ENCODE peak calls at places on chromosomes 6 and 20, in ten cellular contexts. Z, I, P, A, T, J, O, D, Y and S are unnamed samples.

GRCh38 chr6:5469101-5469846 is 208.0 kb downstream of the FARS2 start:
- DNase-seq in Z (no peak), I (no peak), P (peak), A (no peak), T (no peak), J (no peak), O (no peak), D (no peak), Y (no peak), S (no peak)

GRCh38 chr20:62313021-62313420 is 10.2 kb downstream of the ADRM1 start:
- DNase-seq in Z (no peak), I (no peak), P (no peak), A (no peak), T (no peak), J (no peak), O (no peak), D (no peak), Y (no peak), S (no peak)

GRCh38 chr6:15073883-15074465 is 171.9 kb upstream of the JARID2 start:
- DNase-seq in Z (no peak), I (no peak), P (no peak), A (no peak), T (no peak), J (no peak), O (no peak), D (no peak), Y (no peak), S (no peak)

GRCh38 chr6:67287566-67287965 is 1347.5 kb upstream of the ADGRB3 start:
- DNase-seq in Z (no peak), I (no peak), P (no peak), A (no peak), T (no peak), J (no peak), O (no peak), D (no peak), Y (no peak), S (no peak)

GRCh38 chr6:45416700-45417099 is 39.0 kb upstream of the SUPT3H start:
- DNase-seq in Z (no peak), I (peak), P (no peak), A (no peak), T (no peak), J (no peak), O (no peak), D (no peak), Y (no peak), S (no peak)

GRCh38 chr6:43176423-43176786 is 5.3 kb downstream of the SRF start:
- DNase-seq in Z (no peak), I (no peak), P (no peak), A (no peak), T (no peak), J (no peak), O (no peak), D (peak), Y (no peak), S (no peak)

GRCh38 chr20:7657569-7657968 is 282.7 kb downstream of the HAO1 start:
- DNase-seq in Z (no peak), I (no peak), P (no peak), A (no peak), T (no peak), J (no peak), O (no peak), D (no peak), Y (no peak), S (no peak)

GRCh38 chr6:160013987-160014868 is 45.3 kb downstream of the IGF2R start:
- DNase-seq in Z (peak), I (no peak), P (no peak), A (no peak), T (no peak), J (no peak), O (no peak), D (no peak), Y (no peak), S (no peak)